ENCODE peak calls at places on chromosome 18, in seven cellular contexts. One of them, this sample, is unnamed.
A peak's percentile ranks its signal among the peaks of the same experiment; 100 is the strongest.

GRCh38 chr18:23856466-23857175 is 157.9 kb upstream of the TTC39C start:
- DNase-seq in pancreas: no peak
- DNase-seq in PC-3: peak; percentile 58
- DNase-seq in NCI-H1105: no peak
- DNase-seq in body of pancreas: no peak
- DNase-seq in effector memory CD8-positive, alpha-beta T cell: no peak
- DNase-seq in GM10248: no peak
- DNase-seq in this sample: no peak

GRCh38 chr18:47603158-47603557 is 327.3 kb downstream of the SMAD2 start:
- DNase-seq in GM10248: no peak
- DNase-seq in body of pancreas: no peak
- DNase-seq in effector memory CD8-positive, alpha-beta T cell: no peak
- DNase-seq in pancreas: no peak
- DNase-seq in NCI-H1105: no peak
- DNase-seq in PC-3: no peak
- DNase-seq in this sample: no peak

GRCh38 chr18:60861575-60861974 is 471.7 kb upstream of the CDH20 start:
- DNase-seq in body of pancreas: no peak
- DNase-seq in NCI-H1105: no peak
- DNase-seq in pancreas: no peak
- DNase-seq in effector memory CD8-positive, alpha-beta T cell: no peak
- DNase-seq in PC-3: no peak
- DNase-seq in GM10248: no peak
- DNase-seq in this sample: no peak

GRCh38 chr18:55001625-55002024 is 42.4 kb upstream of the CCDC68 start:
- DNase-seq in pancreas: no peak
- DNase-seq in GM10248: no peak
- DNase-seq in body of pancreas: no peak
- DNase-seq in effector memory CD8-positive, alpha-beta T cell: no peak
- DNase-seq in NCI-H1105: no peak
- DNase-seq in PC-3: peak; percentile 78
- DNase-seq in this sample: no peak

GRCh38 chr18:34956663-34957062 is 84.5 kb upstream of the MAPRE2 start:
- DNase-seq in NCI-H1105: no peak
- DNase-seq in GM10248: no peak
- DNase-seq in PC-3: no peak
- DNase-seq in body of pancreas: no peak
- DNase-seq in pancreas: no peak
- DNase-seq in effector memory CD8-positive, alpha-beta T cell: no peak
- DNase-seq in this sample: no peak

GRCh38 chr18:44036500-44036899 is 644.2 kb upstream of the SETBP1 start:
- DNase-seq in effector memory CD8-positive, alpha-beta T cell: no peak
- DNase-seq in pancreas: peak; percentile 29
- DNase-seq in body of pancreas: peak; percentile 13
- DNase-seq in NCI-H1105: peak; percentile 59
- DNase-seq in GM10248: no peak
- DNase-seq in PC-3: no peak
- DNase-seq in this sample: no peak

GRCh38 chr18:25284861-25285574 is 66.9 kb downstream of the ZNF521 start:
- DNase-seq in body of pancreas: no peak
- DNase-seq in NCI-H1105: no peak
- DNase-seq in PC-3: no peak
- DNase-seq in effector memory CD8-positive, alpha-beta T cell: no peak
- DNase-seq in GM10248: no peak
- DNase-seq in pancreas: no peak
- DNase-seq in this sample: no peak

GRCh38 chr18:76376668-76377358 is 118.2 kb downstream of the ZNF516 start:
- DNase-seq in body of pancreas: no peak
- DNase-seq in GM10248: no peak
- DNase-seq in PC-3: no peak
- DNase-seq in pancreas: no peak
- DNase-seq in effector memory CD8-positive, alpha-beta T cell: no peak
- DNase-seq in NCI-H1105: no peak
- DNase-seq in this sample: peak; percentile 67

GRCh38 chr18:9916067-9916684 is 2.4 kb downstream of the VAPA start:
- DNase-seq in NCI-H1105: no peak
- DNase-seq in GM10248: no peak
- DNase-seq in effector memory CD8-positive, alpha-beta T cell: no peak
- DNase-seq in PC-3: peak; percentile 30
- DNase-seq in pancreas: no peak
- DNase-seq in body of pancreas: no peak
- DNase-seq in this sample: no peak

GRCh38 chr18:74412106-74412880 is 44.8 kb downstream of the DIPK1C start:
- DNase-seq in GM10248: no peak
- DNase-seq in PC-3: no peak
- DNase-seq in body of pancreas: no peak
- DNase-seq in effector memory CD8-positive, alpha-beta T cell: no peak
- DNase-seq in pancreas: no peak
- DNase-seq in NCI-H1105: no peak
- DNase-seq in this sample: no peak

GRCh38 chr18:31497711-31498449 is at the start of gene DSG2:
- DNase-seq in NCI-H1105: peak; percentile 39
- DNase-seq in GM10248: peak; percentile 86
- DNase-seq in body of pancreas: peak; percentile 89
- DNase-seq in pancreas: peak; percentile 92
- DNase-seq in effector memory CD8-positive, alpha-beta T cell: no peak
- DNase-seq in PC-3: peak; percentile 59
- DNase-seq in this sample: peak; percentile 75

GRCh38 chr18:135045-135444 is 23.3 kb upstream of the USP14 start:
- DNase-seq in PC-3: no peak
- DNase-seq in pancreas: no peak
- DNase-seq in NCI-H1105: no peak
- DNase-seq in effector memory CD8-positive, alpha-beta T cell: no peak
- DNase-seq in GM10248: no peak
- DNase-seq in body of pancreas: no peak
- DNase-seq in this sample: no peak

GRCh38 chr18:48655460-48655859 is 116.6 kb downstream of the CTIF start:
- DNase-seq in effector memory CD8-positive, alpha-beta T cell: no peak
- DNase-seq in GM10248: no peak
- DNase-seq in body of pancreas: no peak
- DNase-seq in pancreas: no peak
- DNase-seq in PC-3: no peak
- DNase-seq in NCI-H1105: no peak
- DNase-seq in this sample: no peak

GRCh38 chr18:37501136-37501535 is 64.5 kb downstream of the CELF4 start:
- DNase-seq in effector memory CD8-positive, alpha-beta T cell: no peak
- DNase-seq in NCI-H1105: no peak
- DNase-seq in body of pancreas: no peak
- DNase-seq in PC-3: no peak
- DNase-seq in pancreas: no peak
- DNase-seq in GM10248: no peak
- DNase-seq in this sample: no peak

GRCh38 chr18:32301976-32302743 is 112.3 kb downstream of the MEP1B start:
- DNase-seq in body of pancreas: no peak
- DNase-seq in PC-3: peak; percentile 55
- DNase-seq in effector memory CD8-positive, alpha-beta T cell: no peak
- DNase-seq in GM10248: peak; percentile 24
- DNase-seq in pancreas: no peak
- DNase-seq in NCI-H1105: no peak
- DNase-seq in this sample: no peak

GRCh38 chr18:62715829-62716678 is 713 bp downstream of the PHLPP1 start:
- DNase-seq in effector memory CD8-positive, alpha-beta T cell: peak; percentile 55
- DNase-seq in GM10248: peak; percentile 67
- DNase-seq in PC-3: peak; percentile 55
- DNase-seq in body of pancreas: peak; percentile 65
- DNase-seq in NCI-H1105: peak; percentile 36
- DNase-seq in pancreas: peak; percentile 75
- DNase-seq in this sample: peak; percentile 84

GRCh38 chr18:13247506-13247905 is 28.9 kb downstream of the LDLRAD4 start:
- DNase-seq in effector memory CD8-positive, alpha-beta T cell: no peak
- DNase-seq in NCI-H1105: no peak
- DNase-seq in PC-3: no peak
- DNase-seq in GM10248: no peak
- DNase-seq in body of pancreas: no peak
- DNase-seq in pancreas: no peak
- DNase-seq in this sample: peak; percentile 35